ENCODE peak calls at places on chromosomes 11 and 22, in nine cellular contexts. One of them, this sample, is unnamed.

GRCh38 chr11:129214710-129215295 is 22.7 kb upstream of the ARHGAP32 start:
- DNase-seq in NCI-H460: no peak
- DNase-seq in COLO829: no peak
- DNase-seq in A549: no peak
- DNase-seq in kidney epithelial cell: no peak
- DNase-seq in right atrium auricular region: no peak
- DNase-seq in HFFc6: no peak
- DNase-seq in KBM-7: no peak
- DNase-seq in progenitor cell of endocrine pancreas: no peak
- DNase-seq in this sample: no peak

GRCh38 chr11:1401656-1402221 is 12.0 kb downstream of the BRSK2 start:
- DNase-seq in NCI-H460: peak
- DNase-seq in COLO829: peak
- DNase-seq in A549: peak
- DNase-seq in kidney epithelial cell: peak
- DNase-seq in right atrium auricular region: no peak
- DNase-seq in HFFc6: peak
- DNase-seq in KBM-7: peak
- DNase-seq in progenitor cell of endocrine pancreas: peak
- DNase-seq in this sample: peak

GRCh38 chr11:72831521-72832300 is 17.5 kb downstream of the ATG16L2 start:
- DNase-seq in NCI-H460: peak
- DNase-seq in COLO829: peak
- DNase-seq in A549: peak
- DNase-seq in kidney epithelial cell: no peak
- DNase-seq in right atrium auricular region: peak
- DNase-seq in HFFc6: peak
- DNase-seq in KBM-7: peak
- DNase-seq in progenitor cell of endocrine pancreas: peak
- DNase-seq in this sample: peak

GRCh38 chr11:104694259-104695070 is 203.8 kb downstream of the CASP12 start:
- DNase-seq in NCI-H460: no peak
- DNase-seq in COLO829: no peak
- DNase-seq in A549: no peak
- DNase-seq in kidney epithelial cell: peak
- DNase-seq in right atrium auricular region: no peak
- DNase-seq in HFFc6: no peak
- DNase-seq in KBM-7: peak
- DNase-seq in progenitor cell of endocrine pancreas: no peak
- DNase-seq in this sample: no peak

GRCh38 chr22:50714150-50714549 is 23.9 kb upstream of the ACR start:
- DNase-seq in NCI-H460: no peak
- DNase-seq in COLO829: no peak
- DNase-seq in A549: no peak
- DNase-seq in kidney epithelial cell: no peak
- DNase-seq in right atrium auricular region: no peak
- DNase-seq in HFFc6: no peak
- DNase-seq in KBM-7: no peak
- DNase-seq in progenitor cell of endocrine pancreas: no peak
- DNase-seq in this sample: no peak

GRCh38 chr11:61747389-61748285 is 4.8 kb upstream of the MYRF start:
- DNase-seq in NCI-H460: peak
- DNase-seq in COLO829: peak
- DNase-seq in A549: peak
- DNase-seq in kidney epithelial cell: no peak
- DNase-seq in right atrium auricular region: peak
- DNase-seq in HFFc6: peak
- DNase-seq in KBM-7: peak
- DNase-seq in progenitor cell of endocrine pancreas: peak
- DNase-seq in this sample: peak

GRCh38 chr22:24591286-24591830 is 1.5 kb downstream of the LRRC75B start:
- DNase-seq in NCI-H460: no peak
- DNase-seq in COLO829: no peak
- DNase-seq in A549: no peak
- DNase-seq in kidney epithelial cell: no peak
- DNase-seq in right atrium auricular region: no peak
- DNase-seq in HFFc6: no peak
- DNase-seq in KBM-7: no peak
- DNase-seq in progenitor cell of endocrine pancreas: no peak
- DNase-seq in this sample: no peak

GRCh38 chr11:17762309-17762974 is 27.9 kb downstream of the KCNC1 start:
- DNase-seq in NCI-H460: no peak
- DNase-seq in COLO829: no peak
- DNase-seq in A549: no peak
- DNase-seq in kidney epithelial cell: no peak
- DNase-seq in right atrium auricular region: no peak
- DNase-seq in HFFc6: no peak
- DNase-seq in KBM-7: no peak
- DNase-seq in progenitor cell of endocrine pancreas: no peak
- DNase-seq in this sample: no peak

GRCh38 chr11:67409261-67409666 is 5.4 kb downstream of the TBC1D10C start:
- DNase-seq in NCI-H460: no peak
- DNase-seq in COLO829: no peak
- DNase-seq in A549: no peak
- DNase-seq in kidney epithelial cell: no peak
- DNase-seq in right atrium auricular region: no peak
- DNase-seq in HFFc6: no peak
- DNase-seq in KBM-7: peak
- DNase-seq in progenitor cell of endocrine pancreas: no peak
- DNase-seq in this sample: no peak

GRCh38 chr11:44899959-44900358 is 50.7 kb downstream of the TP53I11 start:
- DNase-seq in NCI-H460: no peak
- DNase-seq in COLO829: peak
- DNase-seq in A549: peak
- DNase-seq in kidney epithelial cell: no peak
- DNase-seq in right atrium auricular region: no peak
- DNase-seq in HFFc6: peak
- DNase-seq in KBM-7: peak
- DNase-seq in progenitor cell of endocrine pancreas: no peak
- DNase-seq in this sample: no peak

GRCh38 chr22:40193429-40194421 is 16.0 kb downstream of the TNRC6B start:
- DNase-seq in NCI-H460: no peak
- DNase-seq in COLO829: no peak
- DNase-seq in A549: peak
- DNase-seq in kidney epithelial cell: no peak
- DNase-seq in right atrium auricular region: no peak
- DNase-seq in HFFc6: no peak
- DNase-seq in KBM-7: peak
- DNase-seq in progenitor cell of endocrine pancreas: no peak
- DNase-seq in this sample: no peak

GRCh38 chr11:72818971-72819370 is 4.8 kb downstream of the ATG16L2 start:
- DNase-seq in NCI-H460: no peak
- DNase-seq in COLO829: no peak
- DNase-seq in A549: no peak
- DNase-seq in kidney epithelial cell: no peak
- DNase-seq in right atrium auricular region: no peak
- DNase-seq in HFFc6: peak
- DNase-seq in KBM-7: no peak
- DNase-seq in progenitor cell of endocrine pancreas: no peak
- DNase-seq in this sample: no peak

GRCh38 chr22:37019309-37020191 is at the start of the genes MPST and TST:
- DNase-seq in NCI-H460: peak
- DNase-seq in COLO829: peak
- DNase-seq in A549: peak
- DNase-seq in kidney epithelial cell: no peak
- DNase-seq in right atrium auricular region: peak
- DNase-seq in HFFc6: peak
- DNase-seq in KBM-7: peak
- DNase-seq in progenitor cell of endocrine pancreas: peak
- DNase-seq in this sample: peak

GRCh38 chr11:125123947-125124633 is 12.7 kb upstream of the TMEM218 start:
- DNase-seq in NCI-H460: peak
- DNase-seq in COLO829: peak
- DNase-seq in A549: peak
- DNase-seq in kidney epithelial cell: no peak
- DNase-seq in right atrium auricular region: peak
- DNase-seq in HFFc6: peak
- DNase-seq in KBM-7: peak
- DNase-seq in progenitor cell of endocrine pancreas: no peak
- DNase-seq in this sample: no peak

GRCh38 chr11:14179126-14179820 is 179.7 kb downstream of the RRAS2 start:
- DNase-seq in NCI-H460: peak
- DNase-seq in COLO829: no peak
- DNase-seq in A549: no peak
- DNase-seq in kidney epithelial cell: no peak
- DNase-seq in right atrium auricular region: no peak
- DNase-seq in HFFc6: peak
- DNase-seq in KBM-7: no peak
- DNase-seq in progenitor cell of endocrine pancreas: no peak
- DNase-seq in this sample: no peak

This sample was measured in neuronal stem cell.